ENCODE peak calls at places on chromosomes 12 and 14, in five cellular contexts. U, X, N, J and M are unnamed samples.

GRCh38 chr12:104846056-104846762 is 111.9 kb downstream of the SLC41A2 start:
- DNase-seq in U (no peak), X (no peak), N (no peak), J (no peak), M (no peak)

GRCh38 chr12:88977115-88977514 is 375.2 kb downstream of the DUSP6 start:
- DNase-seq in U (no peak), X (no peak), N (no peak), J (no peak), M (no peak)

GRCh38 chr14:71834308-71835204 is 97.7 kb upstream of the RGS6 start:
- DNase-seq in U (no peak), X (no peak), N (no peak), J (no peak), M (no peak)

GRCh38 chr14:67526676-67527459 is 6.2 kb upstream of the PLEKHH1 start:
- DNase-seq in U (peak; percentile 62), X (peak; percentile 53), N (peak; percentile 13), J (peak; percentile 59), M (peak; percentile 86)

GRCh38 chr14:24177928-24178327 is 6.0 kb downstream of the REC8 start:
- DNase-seq in U (no peak), X (no peak), N (no peak), J (no peak), M (no peak)

GRCh38 chr14:55438066-55438683 is 2.2 kb downstream of the TBPL2 start:
- DNase-seq in U (peak; percentile 58), X (peak; percentile 74), N (no peak), J (peak; percentile 57), M (peak; percentile 63)

GRCh38 chr12:115320967-115321366 is 637.0 kb upstream of the TBX3 start:
- DNase-seq in U (no peak), X (no peak), N (no peak), J (no peak), M (no peak)

GRCh38 chr12:54037360-54038259 is 4.8 kb downstream of the HOXC5 start:
- DNase-seq in U (no peak), X (no peak), N (no peak), J (no peak), M (no peak)

DNA sequence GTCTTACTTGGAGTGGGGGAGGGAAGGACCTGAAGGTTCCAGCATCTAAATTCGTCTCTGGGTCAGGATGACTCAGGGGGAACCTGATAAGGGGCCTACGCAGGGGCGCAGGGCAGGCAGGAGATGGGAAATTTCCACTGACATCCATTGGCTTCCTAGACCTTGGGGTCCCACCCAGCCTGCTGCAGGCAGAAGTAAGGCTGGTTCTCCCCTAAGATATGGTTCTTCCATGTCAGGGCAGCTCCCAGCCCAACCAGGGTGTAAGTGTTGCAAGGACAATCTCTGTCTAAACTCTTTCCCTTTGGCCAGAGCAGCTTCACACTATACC is 2.1 kb upstream of the NDRG2 start:
- DNase-seq in U (no peak), X (no peak), N (no peak), J (no peak), M (peak; percentile 51)
- H3K27ac ChIP-seq in U (no peak overlapping the region), X (no peak overlapping the region), N (no peak overlapping the region), J (no peak overlapping the region), M (no peak overlapping the region)

GRCh38 chr14:80364274-80364673 is 153.0 kb upstream of the DIO2 start:
- DNase-seq in U (peak; percentile 11), X (peak; percentile 30), N (no peak), J (no peak), M (no peak)
- TF ChIP-seq CTCF in U (no peak), X (peak; percentile 33), N (no peak), J (peak; percentile 50), M (peak; percentile 77)

GRCh38 chr12:68803948-68804653 is 3.9 kb upstream of the MDM2 start:
- DNase-seq in U (no peak), X (no peak), N (no peak), J (no peak), M (peak; percentile 68)

GRCh38 chr12:68807576-68808387 is at the start of gene MDM2:
- DNase-seq in U (peak; percentile 88), X (peak; percentile 89), N (peak; percentile 94), J (peak; percentile 77), M (peak; percentile 99)

GRCh38 chr12:68806488-68807237 is 1.3 kb upstream of the MDM2 start:
- DNase-seq in U (no peak), X (no peak), N (no peak), J (no peak), M (no peak)

GRCh38 chr12:68805592-68806120 is 2.3 kb upstream of the MDM2 start:
- DNase-seq in U (no peak), X (no peak), N (no peak), J (no peak), M (no peak)

DNA sequence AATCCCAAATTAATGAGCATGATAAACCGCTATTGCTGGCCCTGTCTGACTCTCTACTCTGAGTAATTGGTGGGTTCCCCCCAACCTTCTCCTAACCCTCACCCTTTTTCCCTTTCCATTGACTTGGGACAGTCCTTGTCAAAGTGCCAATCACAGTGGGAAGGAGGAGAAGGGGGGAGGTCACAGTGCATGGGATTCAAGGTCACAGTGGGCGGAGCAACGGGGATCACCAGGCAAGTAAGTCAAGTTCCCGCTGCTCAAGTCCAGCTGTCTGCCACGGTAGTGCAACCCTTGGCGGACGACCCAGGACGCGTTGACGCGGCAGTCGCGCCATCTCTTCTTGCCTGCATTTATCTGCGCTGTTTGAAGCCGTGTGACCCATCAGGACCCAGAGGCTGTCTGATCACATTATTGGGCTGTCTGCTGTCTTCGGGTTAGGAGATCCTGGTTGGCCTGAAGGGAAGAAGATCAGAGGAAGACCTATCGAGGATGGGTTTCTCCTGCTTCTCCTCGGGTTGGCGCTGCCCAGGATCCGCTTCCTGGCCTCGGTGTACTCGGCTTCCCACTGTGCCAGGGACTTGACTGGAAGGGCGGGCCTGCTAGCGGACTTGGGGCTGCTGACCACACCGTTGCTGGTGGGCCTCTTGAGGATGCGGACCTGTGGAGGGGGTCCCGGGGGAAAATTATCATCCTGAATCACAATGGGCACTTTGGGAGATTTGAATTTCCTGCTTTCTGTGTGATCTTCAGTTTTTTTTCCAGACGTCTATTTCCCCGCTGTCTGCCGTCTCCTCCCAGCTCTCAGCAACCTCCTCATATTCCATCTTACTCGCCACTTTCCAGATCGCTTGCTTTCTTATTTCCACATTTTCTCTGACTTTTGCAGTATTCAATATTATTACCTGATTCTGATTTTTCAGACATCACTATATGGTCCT is 3.1 kb upstream of the MDM2 start:
- DNase-seq in U (no peak), X (no peak), N (no peak), J (no peak), M (peak; percentile 90)
- H3K9ac ChIP-seq in U (no peak overlapping the region), X (no peak overlapping the region), N (no peak overlapping the region), J (no peak overlapping the region), M (peak overlapping the region; percentile 7)

GRCh38 chr12:119153477-119154434 is 25.0 kb upstream of the HSPB8 start:
- DNase-seq in U (peak; percentile 30), X (peak; percentile 49), N (no peak), J (peak; percentile 68), M (peak; percentile 100)
- H3K27ac ChIP-seq in U (no peak overlapping the region), X (no peak overlapping the region), N (no peak overlapping the region), J (peak overlapping the region; percentile 65), M (no peak overlapping the region)

GRCh38 chr12:65646127-65646643 is 178.1 kb upstream of the HMGA2 start:
- DNase-seq in U (no peak), X (no peak), N (no peak), J (no peak), M (no peak)

GRCh38 chr12:65640489-65640901 is 183.8 kb upstream of the HMGA2 start:
- DNase-seq in U (no peak), X (peak; percentile 83), N (no peak), J (no peak), M (no peak)

GRCh38 chr12:65642006-65642695 is 182.1 kb upstream of the HMGA2 start:
- DNase-seq in U (no peak), X (no peak), N (no peak), J (no peak), M (no peak)

GRCh38 chr12:65643595-65644386 is 180.5 kb upstream of the HMGA2 start:
- DNase-seq in U (no peak), X (peak; percentile 68), N (no peak), J (no peak), M (no peak)

DNA sequence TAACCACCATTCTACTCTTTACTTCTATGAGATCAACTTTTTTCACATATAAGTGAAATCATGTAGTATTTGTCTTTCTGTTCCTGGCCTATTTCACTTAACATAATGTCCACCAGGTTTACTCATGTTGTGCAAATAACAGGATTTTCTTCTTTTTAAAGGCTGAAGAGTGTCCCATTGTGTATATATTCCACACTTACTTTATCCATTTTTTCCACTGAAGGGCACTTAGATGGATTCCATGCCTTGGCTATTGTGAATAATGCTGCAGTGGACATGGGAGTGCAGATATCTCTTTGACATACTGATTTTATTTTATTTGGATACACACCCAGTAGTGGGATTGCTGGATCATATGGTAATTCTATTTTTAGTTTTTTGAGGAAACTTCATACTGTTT is 181.1 kb upstream of the HMGA2 start:
- DNase-seq in U (no peak), X (no peak), N (no peak), J (no peak), M (no peak)
- TF ChIP-seq CTCF in U (no peak), X (no peak), N (no peak), J (no peak), M (no peak)

GRCh38 chr12:71694099-71694820 is 8.4 kb downstream of the TMEM19 start:
- DNase-seq in U (no peak), X (no peak), N (peak; percentile 79), J (no peak), M (no peak)
- H3K9ac ChIP-seq in U (no peak overlapping the region), X (no peak overlapping the region), N (peak overlapping the region; percentile 40), J (no peak overlapping the region), M (no peak overlapping the region)

GRCh38 chr12:111788178-111788654 is 21.5 kb downstream of the ALDH2 start:
- DNase-seq in U (no peak), X (peak; percentile 83), N (no peak), J (no peak), M (peak; percentile 66)

GRCh38 chr12:111789779-111790178 is 23.0 kb downstream of the ALDH2 start:
- DNase-seq in U (no peak), X (no peak), N (no peak), J (no peak), M (no peak)

GRCh38 chr12:111798182-111798581 is 31.4 kb downstream of the ALDH2 start:
- DNase-seq in U (no peak), X (no peak), N (no peak), J (no peak), M (no peak)

GRCh38 chr12:111791507-111791906 is 24.8 kb downstream of the ALDH2 start:
- DNase-seq in U (no peak), X (no peak), N (no peak), J (no peak), M (no peak)

DNA sequence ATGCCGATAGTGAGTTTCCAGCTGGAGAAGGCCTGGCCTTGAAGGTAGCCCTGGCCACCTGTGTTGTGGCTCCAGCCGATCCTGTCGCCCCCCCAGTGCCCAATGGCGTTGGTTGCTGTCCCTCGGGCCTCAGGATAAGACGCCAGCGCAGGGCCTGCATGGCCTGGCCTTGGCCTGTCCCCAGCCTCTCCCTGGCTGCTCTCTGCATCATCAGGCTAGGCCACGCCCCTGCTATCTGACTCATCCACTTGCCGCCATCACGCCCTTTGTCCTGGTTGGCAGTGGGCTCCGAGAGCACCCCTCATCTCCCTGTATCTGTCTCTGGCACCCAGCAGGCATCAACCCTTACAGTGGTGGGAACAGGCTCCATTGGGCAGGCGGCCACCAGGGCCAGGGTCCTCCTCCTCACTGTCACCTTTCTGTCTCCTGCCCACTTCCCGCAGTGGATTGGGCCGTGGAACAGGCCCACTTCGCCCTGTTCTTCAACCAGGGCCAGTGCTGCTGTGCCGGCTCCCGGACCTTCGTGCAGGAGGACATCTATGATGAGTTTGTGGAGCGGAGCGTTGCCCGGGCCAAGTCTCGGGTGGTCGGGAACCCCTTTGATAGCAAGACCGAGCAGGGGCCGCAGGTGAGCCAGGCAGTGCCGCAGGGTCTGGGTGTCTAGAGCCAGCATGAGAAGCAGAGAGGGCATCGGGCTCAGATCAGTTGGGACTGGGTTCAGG is 25.6 kb downstream of the ALDH2 start:
- DNase-seq in U (no peak), X (peak; percentile 40), N (no peak), J (no peak), M (no peak)
- H3K27ac ChIP-seq in U (no peak overlapping the region), X (no peak overlapping the region), N (no peak overlapping the region), J (no peak overlapping the region), M (no peak overlapping the region)